ENCODE peak calls at places on chromosome 21, in eight cellular contexts. B, G, E, Z, F, D, Y and P are unnamed samples.

GRCh38 chr21:26490771-26491170 is 82.3 kb downstream of the CYYR1 start:
- DNase-seq in B (no peak), G (no peak), E (no peak), Z (no peak), F (no peak), D (peak), Y (no peak), P (no peak)

GRCh38 chr21:22691643-22692042 is 1693.4 kb downstream of the NCAM2 start:
- DNase-seq in B (no peak), G (no peak), E (no peak), Z (no peak), F (no peak), D (no peak), Y (no peak), P (no peak)

GRCh38 chr21:33116669-33117267 is 46.8 kb downstream of the OLIG1 start:
- DNase-seq in B (no peak), G (no peak), E (no peak), Z (no peak), F (no peak), D (no peak), Y (no peak), P (no peak)

GRCh38 chr21:38236232-38236631 is 20.6 kb upstream of the KCNJ15 start:
- DNase-seq in B (no peak), G (no peak), E (no peak), Z (no peak), F (no peak), D (peak), Y (no peak), P (no peak)

GRCh38 chr21:32515869-32516268 is 69.5 kb downstream of the TCP10L start:
- DNase-seq in B (no peak), G (no peak), E (no peak), Z (no peak), F (no peak), D (no peak), Y (no peak), P (no peak)

GRCh38 chr21:27244796-27245195 is 277.9 kb upstream of the ADAMTS5 start:
- DNase-seq in B (no peak), G (no peak), E (no peak), Z (no peak), F (no peak), D (no peak), Y (no peak), P (no peak)

GRCh38 chr21:33811147-33812024 is 104.2 kb downstream of the ATP5PO start:
- DNase-seq in B (no peak), G (no peak), E (no peak), Z (no peak), F (no peak), D (no peak), Y (no peak), P (no peak)

GRCh38 chr21:14926186-14926585 is 138.6 kb downstream of the NRIP1 start:
- DNase-seq in B (no peak), G (no peak), E (no peak), Z (no peak), F (no peak), D (no peak), Y (no peak), P (no peak)

GRCh38 chr21:33123396-33124120 is 53.6 kb downstream of the OLIG1 start:
- DNase-seq in B (no peak), G (no peak), E (no peak), Z (no peak), F (no peak), D (peak), Y (no peak), P (no peak)

GRCh38 chr21:38240121-38240520 is 16.7 kb upstream of the KCNJ15 start:
- DNase-seq in B (no peak), G (no peak), E (no peak), Z (no peak), F (no peak), D (no peak), Y (no peak), P (no peak)

GRCh38 chr21:25298512-25299491 is 308.5 kb downstream of the MRPL39 start:
- DNase-seq in B (no peak), G (no peak), E (no peak), Z (no peak), F (no peak), D (no peak), Y (peak), P (no peak)

GRCh38 chr21:41965045-41965444 is 11.2 kb upstream of the C2CD2 start:
- DNase-seq in B (no peak), G (no peak), E (no peak), Z (no peak), F (no peak), D (no peak), Y (no peak), P (no peak)

GRCh38 chr21:32308696-32309095 is 10.0 kb downstream of the MRAP start:
- DNase-seq in B (no peak), G (no peak), E (no peak), Z (no peak), F (no peak), D (no peak), Y (no peak), P (no peak)

GRCh38 chr21:33362044-33362555 is 37.3 kb downstream of the IFNAR1 start:
- DNase-seq in B (peak), G (peak), E (no peak), Z (no peak), F (no peak), D (peak), Y (peak), P (peak)

GRCh38 chr21:33763573-33763881 is 121.2 kb downstream of the ITSN1 start:
- DNase-seq in B (no peak), G (no peak), E (no peak), Z (no peak), F (no peak), D (no peak), Y (no peak), P (no peak)

GRCh38 chr21:33058468-33059318 is 11.2 kb upstream of the OLIG1 start:
- DNase-seq in B (no peak), G (peak), E (no peak), Z (no peak), F (no peak), D (no peak), Y (no peak), P (peak)

GRCh38 chr21:31665397-31665796 is 5.9 kb downstream of the SOD1 start:
- DNase-seq in B (peak), G (no peak), E (no peak), Z (no peak), F (no peak), D (no peak), Y (no peak), P (peak)

GRCh38 chr21:32020551-32020950 is 147.7 kb downstream of the HUNK start:
- DNase-seq in B (peak), G (no peak), E (no peak), Z (no peak), F (no peak), D (no peak), Y (no peak), P (no peak)

GRCh38 chr21:27412530-27412929 is 445.6 kb upstream of the ADAMTS5 start:
- DNase-seq in B (no peak), G (no peak), E (no peak), Z (no peak), F (no peak), D (no peak), Y (no peak), P (no peak)

GRCh38 chr21:33380483-33380998 is 22.7 kb upstream of the IFNGR2 start:
- DNase-seq in B (no peak), G (peak), E (peak), Z (peak), F (peak), D (peak), Y (peak), P (no peak)

GRCh38 chr21:36190736-36191135 is 34.1 kb downstream of the DOP1B start:
- DNase-seq in B (no peak), G (no peak), E (no peak), Z (no peak), F (no peak), D (no peak), Y (no peak), P (no peak)

GRCh38 chr21:36188937-36189336 is 32.3 kb downstream of the DOP1B start:
- DNase-seq in B (no peak), G (no peak), E (no peak), Z (no peak), F (no peak), D (no peak), Y (no peak), P (no peak)

GRCh38 chr21:36185498-36185897 is 28.9 kb downstream of the DOP1B start:
- DNase-seq in B (no peak), G (no peak), E (no peak), Z (no peak), F (no peak), D (no peak), Y (no peak), P (no peak)

GRCh38 chr21:36186506-36187399 is 30.1 kb downstream of the DOP1B start:
- DNase-seq in B (no peak), G (no peak), E (no peak), Z (no peak), F (no peak), D (no peak), Y (no peak), P (no peak)

DNA sequence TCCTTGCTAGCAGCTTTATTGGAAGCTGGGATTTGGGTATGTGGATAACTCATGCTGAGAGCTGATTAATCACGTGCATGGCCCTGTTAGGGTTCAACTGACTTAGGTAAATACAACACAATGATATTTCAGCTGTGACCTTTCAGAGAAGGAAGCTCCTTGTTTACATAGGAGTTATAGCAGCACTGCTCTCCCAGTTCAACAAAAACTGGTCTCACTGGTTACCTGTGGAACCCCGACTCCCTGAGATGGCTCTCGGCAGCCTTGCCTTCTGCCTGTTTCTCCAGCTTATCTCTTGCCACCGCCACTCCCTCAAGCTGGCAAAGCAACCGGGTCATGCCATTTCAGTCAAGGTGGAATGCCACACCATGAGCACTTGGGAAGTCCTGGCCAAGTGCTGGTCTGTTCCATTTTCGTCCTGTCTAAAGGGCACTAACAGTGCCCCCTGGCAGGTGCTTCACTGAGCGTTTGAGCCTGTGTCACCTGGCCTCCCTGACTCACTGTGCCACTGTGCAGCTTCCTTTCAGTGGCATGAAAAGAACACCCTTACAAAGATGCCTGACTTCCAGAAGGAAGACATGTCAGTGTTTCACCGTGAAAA is 31.6 kb downstream of the DOP1B start:
- DNase-seq in B (no peak), G (peak), E (no peak), Z (no peak), F (no peak), D (peak), Y (no peak), P (no peak)
- TF ChIP-seq CTCF in B (no peak), G (peak), E (no peak), Z (no peak), F (no peak), D (peak), Y (no peak), P (no peak)

GRCh38 chr21:45473496-45474322 is 68.5 kb downstream of the SLC19A1 start:
- DNase-seq in B (no peak), G (no peak), E (no peak), Z (no peak), F (no peak), D (no peak), Y (no peak), P (no peak)
- TF ChIP-seq CTCF in B (no peak), G (no peak), E (no peak), Z (no peak), F (no peak), D (no peak), Y (no peak), P (no peak)

GRCh38 chr21:28669978-28670377 is 322.7 kb downstream of the LTN1 start:
- DNase-seq in B (no peak), G (no peak), E (no peak), Z (no peak), F (no peak), D (no peak), Y (no peak), P (no peak)
- TF ChIP-seq CTCF in B (no peak), G (no peak), E (no peak), Z (no peak), F (no peak), D (no peak), Y (no peak), P (no peak)

GRCh38 chr21:16193758-16194606 is 464.2 kb downstream of the USP25 start:
- DNase-seq in B (peak), G (peak), E (peak), Z (peak), F (peak), D (peak), Y (peak), P (peak)
- TF ChIP-seq CTCF in B (no peak), G (no peak), E (no peak), Z (peak), F (no peak), D (peak), Y (no peak), P (peak)

GRCh38 chr21:44489962-44490361 is 34.7 kb downstream of the LRRC3 start:
- DNase-seq in B (no peak), G (no peak), E (no peak), Z (no peak), F (no peak), D (no peak), Y (no peak), P (no peak)
- TF ChIP-seq CTCF in B (no peak), G (no peak), E (no peak), Z (no peak), F (no peak), D (no peak), Y (no peak), P (peak)